ENCODE peak calls at places on chromosomes 6 and 20, in nine cellular contexts. One of them, this sample, is unnamed.

GRCh38 chr6:138396709-138397108 is 7.3 kb upstream of the HEBP2 start:
- DNase-seq in RCC 7860: no peak
- DNase-seq in GM19239: no peak
- DNase-seq in NCI-H748 treated with DMSO at 0.1 percent for 48 hours: no peak
- DNase-seq in stimulated activated CD8-positive, alpha-beta memory T cell treated with anti-CD3 and anti-CD28 coated beads, Interleukin-15, amount 100 ng/mL, for 24 hours: no peak
- DNase-seq in GM12878: no peak
- DNase-seq in lower lobe of right lung: no peak
- DNase-seq in SHP77: no peak
- DNase-seq in GM13977: no peak
- DNase-seq in this sample: no peak

GRCh38 chr20:46720776-46721425 is 11.5 kb downstream of the SLC2A10 start:
- DNase-seq in RCC 7860: no peak
- DNase-seq in GM19239: no peak
- DNase-seq in NCI-H748 treated with DMSO at 0.1 percent for 48 hours: no peak
- DNase-seq in stimulated activated CD8-positive, alpha-beta memory T cell treated with anti-CD3 and anti-CD28 coated beads, Interleukin-15, amount 100 ng/mL, for 24 hours: no peak
- DNase-seq in GM12878: no peak
- DNase-seq in lower lobe of right lung: no peak
- DNase-seq in SHP77: no peak
- DNase-seq in GM13977: no peak
- DNase-seq in this sample: no peak

GRCh38 chr6:5121479-5121878 is 36.3 kb downstream of the PPP1R3G start:
- DNase-seq in RCC 7860: no peak
- DNase-seq in GM19239: no peak
- DNase-seq in NCI-H748 treated with DMSO at 0.1 percent for 48 hours: no peak
- DNase-seq in stimulated activated CD8-positive, alpha-beta memory T cell treated with anti-CD3 and anti-CD28 coated beads, Interleukin-15, amount 100 ng/mL, for 24 hours: no peak
- DNase-seq in GM12878: no peak
- DNase-seq in lower lobe of right lung: no peak
- DNase-seq in SHP77: no peak
- DNase-seq in GM13977: no peak
- DNase-seq in this sample: no peak

GRCh38 chr6:15763364-15763763 is 100.5 kb upstream of the DTNBP1 start:
- DNase-seq in RCC 7860: no peak
- DNase-seq in GM19239: no peak
- DNase-seq in NCI-H748 treated with DMSO at 0.1 percent for 48 hours: no peak
- DNase-seq in stimulated activated CD8-positive, alpha-beta memory T cell treated with anti-CD3 and anti-CD28 coated beads, Interleukin-15, amount 100 ng/mL, for 24 hours: no peak
- DNase-seq in GM12878: no peak
- DNase-seq in lower lobe of right lung: no peak
- DNase-seq in SHP77: no peak
- DNase-seq in GM13977: no peak
- DNase-seq in this sample: no peak

GRCh38 chr6:54198134-54198533 is 86.9 kb downstream of the MLIP start:
- DNase-seq in RCC 7860: no peak
- DNase-seq in GM19239: no peak
- DNase-seq in NCI-H748 treated with DMSO at 0.1 percent for 48 hours: no peak
- DNase-seq in stimulated activated CD8-positive, alpha-beta memory T cell treated with anti-CD3 and anti-CD28 coated beads, Interleukin-15, amount 100 ng/mL, for 24 hours: no peak
- DNase-seq in GM12878: no peak
- DNase-seq in lower lobe of right lung: no peak
- DNase-seq in SHP77: no peak
- DNase-seq in GM13977: no peak
- DNase-seq in this sample: no peak

GRCh38 chr6:28486533-28486932 is 29.1 kb downstream of the GPX6 start:
- DNase-seq in RCC 7860: no peak
- DNase-seq in GM19239: no peak
- DNase-seq in NCI-H748 treated with DMSO at 0.1 percent for 48 hours: no peak
- DNase-seq in stimulated activated CD8-positive, alpha-beta memory T cell treated with anti-CD3 and anti-CD28 coated beads, Interleukin-15, amount 100 ng/mL, for 24 hours: no peak
- DNase-seq in GM12878: no peak
- DNase-seq in lower lobe of right lung: no peak
- DNase-seq in SHP77: no peak
- DNase-seq in GM13977: no peak
- DNase-seq in this sample: no peak

GRCh38 chr6:22819209-22819608 is 249.8 kb downstream of the HDGFL1 start:
- DNase-seq in RCC 7860: no peak
- DNase-seq in GM19239: no peak
- DNase-seq in NCI-H748 treated with DMSO at 0.1 percent for 48 hours: no peak
- DNase-seq in stimulated activated CD8-positive, alpha-beta memory T cell treated with anti-CD3 and anti-CD28 coated beads, Interleukin-15, amount 100 ng/mL, for 24 hours: no peak
- DNase-seq in GM12878: no peak
- DNase-seq in lower lobe of right lung: no peak
- DNase-seq in SHP77: no peak
- DNase-seq in GM13977: no peak
- DNase-seq in this sample: no peak

GRCh38 chr20:34562643-34563042 is 4.1 kb downstream of the MAP1LC3A start:
- DNase-seq in RCC 7860: peak
- DNase-seq in GM19239: no peak
- DNase-seq in NCI-H748 treated with DMSO at 0.1 percent for 48 hours: no peak
- DNase-seq in stimulated activated CD8-positive, alpha-beta memory T cell treated with anti-CD3 and anti-CD28 coated beads, Interleukin-15, amount 100 ng/mL, for 24 hours: no peak
- DNase-seq in GM12878: no peak
- DNase-seq in lower lobe of right lung: no peak
- DNase-seq in SHP77: peak
- DNase-seq in GM13977: peak
- DNase-seq in this sample: no peak

GRCh38 chr20:10984899-10985298 is 311.1 kb upstream of the JAG1 start:
- DNase-seq in RCC 7860: no peak
- DNase-seq in GM19239: no peak
- DNase-seq in NCI-H748 treated with DMSO at 0.1 percent for 48 hours: peak
- DNase-seq in stimulated activated CD8-positive, alpha-beta memory T cell treated with anti-CD3 and anti-CD28 coated beads, Interleukin-15, amount 100 ng/mL, for 24 hours: no peak
- DNase-seq in GM12878: no peak
- DNase-seq in lower lobe of right lung: no peak
- DNase-seq in SHP77: peak
- DNase-seq in GM13977: no peak
- DNase-seq in this sample: no peak

GRCh38 chr6:143966291-143966690 is 41.8 kb downstream of the PLAGL1 start:
- DNase-seq in RCC 7860: no peak
- DNase-seq in GM19239: no peak
- DNase-seq in NCI-H748 treated with DMSO at 0.1 percent for 48 hours: no peak
- DNase-seq in stimulated activated CD8-positive, alpha-beta memory T cell treated with anti-CD3 and anti-CD28 coated beads, Interleukin-15, amount 100 ng/mL, for 24 hours: no peak
- DNase-seq in GM12878: no peak
- DNase-seq in lower lobe of right lung: no peak
- DNase-seq in SHP77: no peak
- DNase-seq in GM13977: no peak
- DNase-seq in this sample: no peak

GRCh38 chr6:282177-282866 is 10.0 kb upstream of the DUSP22 start:
- DNase-seq in RCC 7860: no peak
- DNase-seq in GM19239: no peak
- DNase-seq in NCI-H748 treated with DMSO at 0.1 percent for 48 hours: no peak
- DNase-seq in stimulated activated CD8-positive, alpha-beta memory T cell treated with anti-CD3 and anti-CD28 coated beads, Interleukin-15, amount 100 ng/mL, for 24 hours: no peak
- DNase-seq in GM12878: no peak
- DNase-seq in lower lobe of right lung: no peak
- DNase-seq in SHP77: no peak
- DNase-seq in GM13977: no peak
- DNase-seq in this sample: no peak

GRCh38 chr6:109491207-109491938 is 8.4 kb upstream of the ZBTB24 start:
- DNase-seq in RCC 7860: no peak
- DNase-seq in GM19239: no peak
- DNase-seq in NCI-H748 treated with DMSO at 0.1 percent for 48 hours: no peak
- DNase-seq in stimulated activated CD8-positive, alpha-beta memory T cell treated with anti-CD3 and anti-CD28 coated beads, Interleukin-15, amount 100 ng/mL, for 24 hours: no peak
- DNase-seq in GM12878: no peak
- DNase-seq in lower lobe of right lung: no peak
- DNase-seq in SHP77: no peak
- DNase-seq in GM13977: peak
- DNase-seq in this sample: no peak

GRCh38 chr20:8094415-8094818 is 37.6 kb upstream of the PLCB1 start:
- DNase-seq in RCC 7860: no peak
- DNase-seq in GM19239: no peak
- DNase-seq in NCI-H748 treated with DMSO at 0.1 percent for 48 hours: no peak
- DNase-seq in stimulated activated CD8-positive, alpha-beta memory T cell treated with anti-CD3 and anti-CD28 coated beads, Interleukin-15, amount 100 ng/mL, for 24 hours: no peak
- DNase-seq in GM12878: no peak
- DNase-seq in lower lobe of right lung: peak
- DNase-seq in SHP77: no peak
- DNase-seq in GM13977: no peak
- DNase-seq in this sample: no peak

GRCh38 chr6:111096246-111096645 is 8.9 kb downstream of the SLC16A10 start:
- DNase-seq in RCC 7860: no peak
- DNase-seq in GM19239: no peak
- DNase-seq in NCI-H748 treated with DMSO at 0.1 percent for 48 hours: peak
- DNase-seq in stimulated activated CD8-positive, alpha-beta memory T cell treated with anti-CD3 and anti-CD28 coated beads, Interleukin-15, amount 100 ng/mL, for 24 hours: no peak
- DNase-seq in GM12878: no peak
- DNase-seq in lower lobe of right lung: peak
- DNase-seq in SHP77: peak
- DNase-seq in GM13977: no peak
- DNase-seq in this sample: no peak

GRCh38 chr6:20757761-20758160 is 223.5 kb downstream of the CDKAL1 start:
- DNase-seq in RCC 7860: peak
- DNase-seq in GM19239: no peak
- DNase-seq in NCI-H748 treated with DMSO at 0.1 percent for 48 hours: no peak
- DNase-seq in stimulated activated CD8-positive, alpha-beta memory T cell treated with anti-CD3 and anti-CD28 coated beads, Interleukin-15, amount 100 ng/mL, for 24 hours: no peak
- DNase-seq in GM12878: no peak
- DNase-seq in lower lobe of right lung: no peak
- DNase-seq in SHP77: no peak
- DNase-seq in GM13977: no peak
- DNase-seq in this sample: no peak

GRCh38 chr6:151389640-151390275 is 1.6 kb downstream of the ZBTB2 start:
- DNase-seq in RCC 7860: peak
- DNase-seq in GM19239: no peak
- DNase-seq in NCI-H748 treated with DMSO at 0.1 percent for 48 hours: peak
- DNase-seq in stimulated activated CD8-positive, alpha-beta memory T cell treated with anti-CD3 and anti-CD28 coated beads, Interleukin-15, amount 100 ng/mL, for 24 hours: no peak
- DNase-seq in GM12878: no peak
- DNase-seq in lower lobe of right lung: peak
- DNase-seq in SHP77: peak
- DNase-seq in GM13977: no peak
- DNase-seq in this sample: no peak

GRCh38 chr20:24437322-24438090 is 31.9 kb upstream of the SYNDIG1 start:
- DNase-seq in RCC 7860: no peak
- DNase-seq in GM19239: no peak
- DNase-seq in NCI-H748 treated with DMSO at 0.1 percent for 48 hours: no peak
- DNase-seq in stimulated activated CD8-positive, alpha-beta memory T cell treated with anti-CD3 and anti-CD28 coated beads, Interleukin-15, amount 100 ng/mL, for 24 hours: no peak
- DNase-seq in GM12878: no peak
- DNase-seq in lower lobe of right lung: no peak
- DNase-seq in SHP77: no peak
- DNase-seq in GM13977: no peak
- DNase-seq in this sample: no peak

GRCh38 chr6:159012201-159012600 is 12.2 kb upstream of the RSPH3 start:
- DNase-seq in RCC 7860: no peak
- DNase-seq in GM19239: no peak
- DNase-seq in NCI-H748 treated with DMSO at 0.1 percent for 48 hours: no peak
- DNase-seq in stimulated activated CD8-positive, alpha-beta memory T cell treated with anti-CD3 and anti-CD28 coated beads, Interleukin-15, amount 100 ng/mL, for 24 hours: no peak
- DNase-seq in GM12878: no peak
- DNase-seq in lower lobe of right lung: no peak
- DNase-seq in SHP77: no peak
- DNase-seq in GM13977: no peak
- DNase-seq in this sample: no peak

GRCh38 chr6:148808786-148809304 is 62.0 kb downstream of the UST start:
- DNase-seq in RCC 7860: no peak
- DNase-seq in GM19239: no peak
- DNase-seq in NCI-H748 treated with DMSO at 0.1 percent for 48 hours: no peak
- DNase-seq in stimulated activated CD8-positive, alpha-beta memory T cell treated with anti-CD3 and anti-CD28 coated beads, Interleukin-15, amount 100 ng/mL, for 24 hours: no peak
- DNase-seq in GM12878: no peak
- DNase-seq in lower lobe of right lung: no peak
- DNase-seq in SHP77: no peak
- DNase-seq in GM13977: no peak
- DNase-seq in this sample: no peak

GRCh38 chr6:36754582-36755434 is 57.2 kb downstream of the RAB44 start:
- DNase-seq in RCC 7860: no peak
- DNase-seq in GM19239: no peak
- DNase-seq in NCI-H748 treated with DMSO at 0.1 percent for 48 hours: no peak
- DNase-seq in stimulated activated CD8-positive, alpha-beta memory T cell treated with anti-CD3 and anti-CD28 coated beads, Interleukin-15, amount 100 ng/mL, for 24 hours: no peak
- DNase-seq in GM12878: no peak
- DNase-seq in lower lobe of right lung: no peak
- DNase-seq in SHP77: no peak
- DNase-seq in GM13977: no peak
- DNase-seq in this sample: no peak

GRCh38 chr6:141212296-141212695 is 920.4 kb upstream of the GJE1 start:
- DNase-seq in RCC 7860: no peak
- DNase-seq in GM19239: no peak
- DNase-seq in NCI-H748 treated with DMSO at 0.1 percent for 48 hours: no peak
- DNase-seq in stimulated activated CD8-positive, alpha-beta memory T cell treated with anti-CD3 and anti-CD28 coated beads, Interleukin-15, amount 100 ng/mL, for 24 hours: no peak
- DNase-seq in GM12878: no peak
- DNase-seq in lower lobe of right lung: no peak
- DNase-seq in SHP77: no peak
- DNase-seq in GM13977: no peak
- DNase-seq in this sample: no peak

GRCh38 chr6:158519354-158519753 is 40.5 kb upstream of the TMEM181 start:
- DNase-seq in RCC 7860: no peak
- DNase-seq in GM19239: no peak
- DNase-seq in NCI-H748 treated with DMSO at 0.1 percent for 48 hours: no peak
- DNase-seq in stimulated activated CD8-positive, alpha-beta memory T cell treated with anti-CD3 and anti-CD28 coated beads, Interleukin-15, amount 100 ng/mL, for 24 hours: no peak
- DNase-seq in GM12878: no peak
- DNase-seq in lower lobe of right lung: no peak
- DNase-seq in SHP77: no peak
- DNase-seq in GM13977: no peak
- DNase-seq in this sample: no peak

GRCh38 chr6:138289739-138290138 is 71.4 kb upstream of the PBOV1 start:
- DNase-seq in RCC 7860: no peak
- DNase-seq in GM19239: peak
- DNase-seq in NCI-H748 treated with DMSO at 0.1 percent for 48 hours: peak
- DNase-seq in stimulated activated CD8-positive, alpha-beta memory T cell treated with anti-CD3 and anti-CD28 coated beads, Interleukin-15, amount 100 ng/mL, for 24 hours: no peak
- DNase-seq in GM12878: no peak
- DNase-seq in lower lobe of right lung: no peak
- DNase-seq in SHP77: peak
- DNase-seq in GM13977: peak
- DNase-seq in this sample: no peak

This sample was measured in GM12864.